ENCODE peak calls at places on chromosomes 7 and 10, in ten cellular contexts. One of them, this sample, is unnamed.

GRCh38 chr7:50273301-50273700 is 31.2 kb upstream of the IKZF1 start:
- DNase-seq in CD4-positive, alpha-beta T cell: no peak
- DNase-seq in pancreas: no peak
- DNase-seq in GM06990: no peak
- DNase-seq in left ventricle myocardium inferior: no peak
- DNase-seq in endodermal cell: no peak
- DNase-seq in K562: no peak
- DNase-seq in psoas muscle: no peak
- DNase-seq in stomach: no peak
- DNase-seq in right atrium auricular region: no peak
- DNase-seq in this sample: no peak

GRCh38 chr10:97843296-97843671 is 6.4 kb upstream of the GOLGA7B start:
- DNase-seq in GM06990: no peak
- DNase-seq in right atrium auricular region: no peak
- DNase-seq in endodermal cell: no peak
- DNase-seq in stomach: no peak
- DNase-seq in psoas muscle: no peak
- DNase-seq in pancreas: no peak
- DNase-seq in K562: no peak
- DNase-seq in CD4-positive, alpha-beta T cell: no peak
- DNase-seq in left ventricle myocardium inferior: no peak
- DNase-seq in this sample: no peak

GRCh38 chr7:155921804-155922506 is 109.7 kb upstream of the SHH start:
- DNase-seq in psoas muscle: no peak
- DNase-seq in stomach: peak
- DNase-seq in right atrium auricular region: no peak
- DNase-seq in pancreas: peak
- DNase-seq in K562: no peak
- DNase-seq in CD4-positive, alpha-beta T cell: no peak
- DNase-seq in left ventricle myocardium inferior: no peak
- DNase-seq in GM06990: no peak
- DNase-seq in endodermal cell: peak
- DNase-seq in this sample: peak

GRCh38 chr7:102169651-102170416 is 116.8 kb upstream of the SH2B2 start:
- DNase-seq in K562: no peak
- DNase-seq in right atrium auricular region: no peak
- DNase-seq in psoas muscle: no peak
- DNase-seq in pancreas: no peak
- DNase-seq in stomach: no peak
- DNase-seq in left ventricle myocardium inferior: no peak
- DNase-seq in CD4-positive, alpha-beta T cell: no peak
- DNase-seq in GM06990: no peak
- DNase-seq in endodermal cell: no peak
- DNase-seq in this sample: no peak

GRCh38 chr7:159067870-159068787 is 76.5 kb downstream of the VIPR2 start:
- DNase-seq in CD4-positive, alpha-beta T cell: no peak
- DNase-seq in K562: no peak
- DNase-seq in psoas muscle: peak
- DNase-seq in stomach: no peak
- DNase-seq in endodermal cell: peak
- DNase-seq in left ventricle myocardium inferior: peak
- DNase-seq in right atrium auricular region: peak
- DNase-seq in pancreas: peak
- DNase-seq in GM06990: no peak
- DNase-seq in this sample: no peak

GRCh38 chr7:36710186-36710813 is 14.0 kb downstream of the AOAH start:
- DNase-seq in K562: no peak
- DNase-seq in endodermal cell: no peak
- DNase-seq in left ventricle myocardium inferior: no peak
- DNase-seq in stomach: no peak
- DNase-seq in right atrium auricular region: no peak
- DNase-seq in psoas muscle: no peak
- DNase-seq in CD4-positive, alpha-beta T cell: no peak
- DNase-seq in pancreas: no peak
- DNase-seq in GM06990: no peak
- DNase-seq in this sample: no peak

GRCh38 chr10:23432639-23433038 is 6.2 kb upstream of the OTUD1 start:
- DNase-seq in K562: no peak
- DNase-seq in endodermal cell: no peak
- DNase-seq in pancreas: no peak
- DNase-seq in CD4-positive, alpha-beta T cell: no peak
- DNase-seq in right atrium auricular region: no peak
- DNase-seq in stomach: no peak
- DNase-seq in GM06990: no peak
- DNase-seq in psoas muscle: no peak
- DNase-seq in left ventricle myocardium inferior: no peak
- DNase-seq in this sample: no peak

GRCh38 chr10:43211030-43211429 is 55.8 kb downstream of the RASGEF1A start:
- DNase-seq in CD4-positive, alpha-beta T cell: no peak
- DNase-seq in left ventricle myocardium inferior: peak
- DNase-seq in right atrium auricular region: no peak
- DNase-seq in pancreas: peak
- DNase-seq in endodermal cell: peak
- DNase-seq in K562: peak
- DNase-seq in stomach: no peak
- DNase-seq in psoas muscle: peak
- DNase-seq in GM06990: no peak
- DNase-seq in this sample: no peak

GRCh38 chr10:73998623-73999622 is 1.0 kb downstream of the VCL start:
- DNase-seq in left ventricle myocardium inferior: peak
- DNase-seq in CD4-positive, alpha-beta T cell: no peak
- DNase-seq in GM06990: no peak
- DNase-seq in pancreas: peak
- DNase-seq in psoas muscle: peak
- DNase-seq in stomach: peak
- DNase-seq in K562: peak
- DNase-seq in endodermal cell: peak
- DNase-seq in right atrium auricular region: peak
- DNase-seq in this sample: peak

GRCh38 chr10:10533417-10533816 is 484.3 kb upstream of the CELF2 start:
- DNase-seq in pancreas: no peak
- DNase-seq in CD4-positive, alpha-beta T cell: no peak
- DNase-seq in stomach: no peak
- DNase-seq in psoas muscle: no peak
- DNase-seq in endodermal cell: no peak
- DNase-seq in right atrium auricular region: no peak
- DNase-seq in K562: no peak
- DNase-seq in GM06990: no peak
- DNase-seq in left ventricle myocardium inferior: no peak
- DNase-seq in this sample: no peak

GRCh38 chr10:58991842-58992241 is 184.6 kb upstream of the PHYHIPL start:
- DNase-seq in stomach: no peak
- DNase-seq in K562: no peak
- DNase-seq in psoas muscle: no peak
- DNase-seq in GM06990: no peak
- DNase-seq in left ventricle myocardium inferior: no peak
- DNase-seq in pancreas: no peak
- DNase-seq in right atrium auricular region: no peak
- DNase-seq in endodermal cell: no peak
- DNase-seq in CD4-positive, alpha-beta T cell: no peak
- DNase-seq in this sample: no peak

GRCh38 chr7:76008156-76008687 is 13.8 kb upstream of the TMEM120A start:
- DNase-seq in left ventricle myocardium inferior: no peak
- DNase-seq in GM06990: peak
- DNase-seq in endodermal cell: no peak
- DNase-seq in pancreas: no peak
- DNase-seq in CD4-positive, alpha-beta T cell: no peak
- DNase-seq in right atrium auricular region: no peak
- DNase-seq in K562: no peak
- DNase-seq in psoas muscle: no peak
- DNase-seq in stomach: no peak
- DNase-seq in this sample: no peak

GRCh38 chr10:129768437-129769355 is 195.4 kb downstream of the EBF3 start:
- DNase-seq in CD4-positive, alpha-beta T cell: no peak
- DNase-seq in psoas muscle: no peak
- DNase-seq in endodermal cell: peak
- DNase-seq in GM06990: no peak
- DNase-seq in K562: no peak
- DNase-seq in left ventricle myocardium inferior: no peak
- DNase-seq in stomach: peak
- DNase-seq in pancreas: peak
- DNase-seq in right atrium auricular region: peak
- DNase-seq in this sample: peak

GRCh38 chr10:112791447-112791846 is 158.6 kb upstream of the TCF7L2 start:
- DNase-seq in K562: no peak
- DNase-seq in CD4-positive, alpha-beta T cell: no peak
- DNase-seq in stomach: no peak
- DNase-seq in psoas muscle: no peak
- DNase-seq in endodermal cell: no peak
- DNase-seq in right atrium auricular region: peak
- DNase-seq in pancreas: no peak
- DNase-seq in GM06990: no peak
- DNase-seq in left ventricle myocardium inferior: no peak
- DNase-seq in this sample: no peak
- TF ChIP-seq CTCF in K562: no peak
- TF ChIP-seq CTCF in CD4-positive, alpha-beta T cell: no peak
- TF ChIP-seq CTCF in stomach: no peak
- TF ChIP-seq CTCF in psoas muscle: no peak
- TF ChIP-seq CTCF in endodermal cell: no peak
- TF ChIP-seq CTCF in right atrium auricular region: no peak
- TF ChIP-seq CTCF in pancreas: no peak
- TF ChIP-seq CTCF in GM06990: no peak
- TF ChIP-seq CTCF in left ventricle myocardium inferior: no peak
- TF ChIP-seq CTCF in this sample: no peak

GRCh38 chr10:70441877-70442205 is 360 bp upstream of the NODAL start:
- DNase-seq in stomach: no peak
- DNase-seq in endodermal cell: peak
- DNase-seq in K562: no peak
- DNase-seq in psoas muscle: no peak
- DNase-seq in pancreas: peak
- DNase-seq in CD4-positive, alpha-beta T cell: no peak
- DNase-seq in right atrium auricular region: no peak
- DNase-seq in GM06990: no peak
- DNase-seq in left ventricle myocardium inferior: no peak
- DNase-seq in this sample: no peak
- TF ChIP-seq CTCF in stomach: no peak
- TF ChIP-seq CTCF in endodermal cell: no peak
- TF ChIP-seq CTCF in K562: no peak
- TF ChIP-seq CTCF in psoas muscle: no peak
- TF ChIP-seq CTCF in pancreas: no peak
- TF ChIP-seq CTCF in CD4-positive, alpha-beta T cell: no peak
- TF ChIP-seq CTCF in right atrium auricular region: no peak
- TF ChIP-seq CTCF in GM06990: no peak
- TF ChIP-seq CTCF in left ventricle myocardium inferior: no peak
- TF ChIP-seq CTCF in this sample: no peak

DNA sequence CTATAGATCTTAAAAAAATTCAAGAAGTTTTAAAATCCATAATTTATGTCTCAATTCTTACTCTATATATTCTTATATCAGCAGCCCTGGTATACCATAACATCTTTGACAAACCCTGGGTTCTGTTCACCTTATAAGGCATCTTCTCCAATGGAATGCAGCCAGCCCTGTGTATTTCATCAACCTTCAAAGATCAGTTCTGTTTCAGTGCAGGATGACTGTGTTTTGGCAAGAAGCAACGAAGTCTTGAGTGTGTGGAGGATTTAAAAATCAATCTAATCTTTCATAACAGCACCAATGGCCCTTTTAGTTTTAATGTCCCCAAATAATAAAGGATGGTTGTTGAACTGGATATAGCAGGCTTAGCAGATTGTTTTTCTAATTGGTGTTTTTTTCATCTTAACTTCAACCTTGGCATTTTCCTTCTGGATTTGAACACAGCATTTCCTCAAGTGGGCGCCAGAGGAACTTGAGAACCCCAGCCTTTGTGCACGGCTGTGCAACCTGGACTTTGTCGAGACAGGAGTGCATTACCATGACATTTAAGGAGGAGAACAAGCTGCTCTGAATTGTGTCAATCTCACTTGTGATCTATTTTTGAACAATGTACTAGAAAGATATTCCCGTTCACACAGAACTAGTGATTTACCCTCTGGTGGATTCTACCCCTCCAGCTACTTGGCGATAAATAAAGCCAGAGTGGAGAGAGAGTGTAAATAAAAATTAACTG is 313.3 kb upstream of the AKR1E2 start:
- DNase-seq in psoas muscle: no peak
- DNase-seq in endodermal cell: no peak
- DNase-seq in stomach: peak
- DNase-seq in K562: no peak
- DNase-seq in GM06990: no peak
- DNase-seq in CD4-positive, alpha-beta T cell: no peak
- DNase-seq in right atrium auricular region: peak
- DNase-seq in left ventricle myocardium inferior: peak
- DNase-seq in pancreas: no peak
- DNase-seq in this sample: no peak
- TF ChIP-seq CTCF in psoas muscle: peak
- TF ChIP-seq CTCF in endodermal cell: peak
- TF ChIP-seq CTCF in stomach: no peak
- TF ChIP-seq CTCF in K562: peak
- TF ChIP-seq CTCF in GM06990: peak
- TF ChIP-seq CTCF in CD4-positive, alpha-beta T cell: no peak
- TF ChIP-seq CTCF in right atrium auricular region: peak
- TF ChIP-seq CTCF in left ventricle myocardium inferior: peak
- TF ChIP-seq CTCF in pancreas: no peak
- TF ChIP-seq CTCF in this sample: peak

GRCh38 chr7:150981644-150982043 is 3.5 kb upstream of the KCNH2 start:
- DNase-seq in K562: no peak
- DNase-seq in CD4-positive, alpha-beta T cell: no peak
- DNase-seq in endodermal cell: no peak
- DNase-seq in left ventricle myocardium inferior: no peak
- DNase-seq in pancreas: no peak
- DNase-seq in GM06990: no peak
- DNase-seq in right atrium auricular region: no peak
- DNase-seq in stomach: no peak
- DNase-seq in psoas muscle: no peak
- DNase-seq in this sample: no peak

GRCh38 chr7:150979706-150980390 is 1.7 kb upstream of the KCNH2 start:
- DNase-seq in right atrium auricular region: no peak
- DNase-seq in K562: no peak
- DNase-seq in endodermal cell: no peak
- DNase-seq in left ventricle myocardium inferior: no peak
- DNase-seq in psoas muscle: no peak
- DNase-seq in GM06990: no peak
- DNase-seq in CD4-positive, alpha-beta T cell: no peak
- DNase-seq in pancreas: no peak
- DNase-seq in stomach: no peak
- DNase-seq in this sample: no peak

GRCh38 chr7:150978136-150978789 is at the start of gene KCNH2:
- DNase-seq in endodermal cell: peak
- DNase-seq in stomach: no peak
- DNase-seq in GM06990: no peak
- DNase-seq in left ventricle myocardium inferior: peak
- DNase-seq in CD4-positive, alpha-beta T cell: peak
- DNase-seq in psoas muscle: no peak
- DNase-seq in right atrium auricular region: no peak
- DNase-seq in pancreas: no peak
- DNase-seq in K562: peak
- DNase-seq in this sample: peak

GRCh38 chr7:150982348-150982747 is 4.2 kb upstream of the KCNH2 start:
- DNase-seq in CD4-positive, alpha-beta T cell: no peak
- DNase-seq in stomach: no peak
- DNase-seq in psoas muscle: peak
- DNase-seq in GM06990: no peak
- DNase-seq in K562: no peak
- DNase-seq in endodermal cell: no peak
- DNase-seq in pancreas: no peak
- DNase-seq in right atrium auricular region: no peak
- DNase-seq in left ventricle myocardium inferior: peak
- DNase-seq in this sample: no peak

DNA sequence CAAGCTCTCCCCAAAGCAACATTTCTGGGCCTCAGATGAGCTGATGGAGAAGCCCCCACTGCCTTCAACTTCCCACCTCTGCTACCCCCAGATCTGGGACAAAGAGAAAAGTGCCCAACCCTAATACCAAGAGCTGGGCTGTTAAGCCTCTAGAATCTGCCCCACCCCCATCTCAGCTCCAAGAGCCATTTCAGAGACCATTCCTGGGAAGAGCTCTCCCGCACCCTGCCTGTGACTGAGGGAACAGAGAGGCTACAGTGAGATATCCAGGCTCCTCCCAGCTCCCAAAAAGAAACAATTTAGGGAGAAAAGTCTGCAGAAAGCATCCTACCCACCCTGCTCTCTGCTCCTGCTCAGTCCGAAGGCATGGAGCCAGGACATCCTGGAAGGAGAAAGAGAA is 2.5 kb upstream of the KCNH2 start:
- DNase-seq in endodermal cell: peak
- DNase-seq in left ventricle myocardium inferior: no peak
- DNase-seq in psoas muscle: no peak
- DNase-seq in stomach: no peak
- DNase-seq in K562: no peak
- DNase-seq in pancreas: no peak
- DNase-seq in CD4-positive, alpha-beta T cell: no peak
- DNase-seq in right atrium auricular region: no peak
- DNase-seq in GM06990: no peak
- DNase-seq in this sample: no peak
- TF ChIP-seq CTCF in endodermal cell: peak
- TF ChIP-seq CTCF in left ventricle myocardium inferior: no peak
- TF ChIP-seq CTCF in psoas muscle: no peak
- TF ChIP-seq CTCF in stomach: no peak
- TF ChIP-seq CTCF in K562: peak
- TF ChIP-seq CTCF in pancreas: no peak
- TF ChIP-seq CTCF in CD4-positive, alpha-beta T cell: no peak
- TF ChIP-seq CTCF in right atrium auricular region: no peak
- TF ChIP-seq CTCF in GM06990: no peak
- TF ChIP-seq CTCF in this sample: peak

This sample was measured in H1.